ENCODE peak calls at places on chromosomes 3 and 15, in four cellular contexts. One of them, this sample, is unnamed.

GRCh38 chr15:62163847-62164499 is 1.1 kb downstream of the C2CD4B start:
- DNase-seq in activated CD4-positive, alpha-beta T cell treated with anti-CD3 and anti-CD28 coated beads for 36 hours: peak; percentile 34
- DNase-seq in cardiac fibroblast: peak; percentile 17
- DNase-seq in stomach: peak; percentile 37
- DNase-seq in this sample: no peak

GRCh38 chr15:29528276-29528675 is 258.7 kb upstream of the NSMCE3 start:
- DNase-seq in stomach: no peak
- DNase-seq in activated CD4-positive, alpha-beta T cell treated with anti-CD3 and anti-CD28 coated beads for 36 hours: no peak
- DNase-seq in cardiac fibroblast: no peak
- DNase-seq in this sample: no peak

GRCh38 chr15:94259863-94260262 is 28.5 kb downstream of the MCTP2 start:
- DNase-seq in activated CD4-positive, alpha-beta T cell treated with anti-CD3 and anti-CD28 coated beads for 36 hours: no peak
- DNase-seq in stomach: no peak
- DNase-seq in cardiac fibroblast: no peak
- DNase-seq in this sample: no peak

GRCh38 chr15:80275946-80276345 is 23.9 kb upstream of the CTXND1 start:
- DNase-seq in stomach: no peak
- DNase-seq in cardiac fibroblast: peak; percentile 31
- DNase-seq in activated CD4-positive, alpha-beta T cell treated with anti-CD3 and anti-CD28 coated beads for 36 hours: no peak
- DNase-seq in this sample: no peak

GRCh38 chr3:14139771-14140170 is 14.9 kb downstream of the TMEM43 start:
- DNase-seq in stomach: no peak
- DNase-seq in cardiac fibroblast: no peak
- DNase-seq in activated CD4-positive, alpha-beta T cell treated with anti-CD3 and anti-CD28 coated beads for 36 hours: no peak
- DNase-seq in this sample: no peak

GRCh38 chr15:63583027-63583426 is 14.2 kb upstream of the FBXL22 start:
- DNase-seq in stomach: no peak
- DNase-seq in activated CD4-positive, alpha-beta T cell treated with anti-CD3 and anti-CD28 coated beads for 36 hours: no peak
- DNase-seq in cardiac fibroblast: peak; percentile 85
- DNase-seq in this sample: no peak

GRCh38 chr3:66370179-66370578 is 130.6 kb downstream of the LRIG1 start:
- DNase-seq in stomach: peak; percentile 59
- DNase-seq in activated CD4-positive, alpha-beta T cell treated with anti-CD3 and anti-CD28 coated beads for 36 hours: no peak
- DNase-seq in cardiac fibroblast: no peak
- DNase-seq in this sample: no peak

GRCh38 chr3:56119575-56120349 is 348.5 kb downstream of the ERC2 start:
- DNase-seq in stomach: no peak
- DNase-seq in cardiac fibroblast: peak; percentile 88
- DNase-seq in activated CD4-positive, alpha-beta T cell treated with anti-CD3 and anti-CD28 coated beads for 36 hours: no peak
- DNase-seq in this sample: no peak

GRCh38 chr3:73080201-73080966 is 18.9 kb downstream of the EBLN2 start:
- DNase-seq in cardiac fibroblast: no peak
- DNase-seq in stomach: no peak
- DNase-seq in activated CD4-positive, alpha-beta T cell treated with anti-CD3 and anti-CD28 coated beads for 36 hours: peak; percentile 55
- DNase-seq in this sample: no peak

GRCh38 chr3:11367116-11367781 is 95.1 kb downstream of the ATG7 start:
- DNase-seq in stomach: no peak
- DNase-seq in activated CD4-positive, alpha-beta T cell treated with anti-CD3 and anti-CD28 coated beads for 36 hours: no peak
- DNase-seq in cardiac fibroblast: peak; percentile 84
- DNase-seq in this sample: peak; percentile 27

GRCh38 chr3:4279706-4280105 is 23.5 kb upstream of the SETMAR start:
- DNase-seq in stomach: no peak
- DNase-seq in cardiac fibroblast: no peak
- DNase-seq in activated CD4-positive, alpha-beta T cell treated with anti-CD3 and anti-CD28 coated beads for 36 hours: no peak
- DNase-seq in this sample: no peak

GRCh38 chr15:74231475-74231874 is 4.7 kb upstream of the CCDC33 start:
- DNase-seq in cardiac fibroblast: no peak
- DNase-seq in activated CD4-positive, alpha-beta T cell treated with anti-CD3 and anti-CD28 coated beads for 36 hours: no peak
- DNase-seq in stomach: no peak
- DNase-seq in this sample: no peak

GRCh38 chr3:157494581-157495281 is 8.5 kb downstream of the VEPH1 start:
- DNase-seq in stomach: no peak
- DNase-seq in cardiac fibroblast: no peak
- DNase-seq in activated CD4-positive, alpha-beta T cell treated with anti-CD3 and anti-CD28 coated beads for 36 hours: no peak
- DNase-seq in this sample: no peak

GRCh38 chr3:134201201-134202130 is 49.2 kb downstream of the RYK start:
- DNase-seq in activated CD4-positive, alpha-beta T cell treated with anti-CD3 and anti-CD28 coated beads for 36 hours: no peak
- DNase-seq in stomach: no peak
- DNase-seq in cardiac fibroblast: peak; percentile 81
- DNase-seq in this sample: no peak

GRCh38 chr15:61198722-61199121 is 30.4 kb downstream of the RORA start:
- DNase-seq in activated CD4-positive, alpha-beta T cell treated with anti-CD3 and anti-CD28 coated beads for 36 hours: no peak
- DNase-seq in cardiac fibroblast: no peak
- DNase-seq in stomach: no peak
- DNase-seq in this sample: no peak

GRCh38 chr3:81485444-81485865 is 276.0 kb downstream of the GBE1 start:
- DNase-seq in cardiac fibroblast: peak; percentile 87
- DNase-seq in stomach: no peak
- DNase-seq in activated CD4-positive, alpha-beta T cell treated with anti-CD3 and anti-CD28 coated beads for 36 hours: no peak
- DNase-seq in this sample: no peak

GRCh38 chr3:156558389-156558788 is 3.5 kb upstream of the SSR3 start:
- DNase-seq in activated CD4-positive, alpha-beta T cell treated with anti-CD3 and anti-CD28 coated beads for 36 hours: no peak
- DNase-seq in cardiac fibroblast: no peak
- DNase-seq in stomach: no peak
- DNase-seq in this sample: no peak

GRCh38 chr15:78992416-78993256 is 47.8 kb upstream of the CTSH start:
- DNase-seq in stomach: no peak
- DNase-seq in activated CD4-positive, alpha-beta T cell treated with anti-CD3 and anti-CD28 coated beads for 36 hours: no peak
- DNase-seq in cardiac fibroblast: no peak
- DNase-seq in this sample: no peak

This sample was measured in mucosa of descending colon.